ENCODE peak calls at places on chromosomes 13 and 19, in seven cellular contexts. One of them, this sample, is unnamed.

GRCh38 chr19:44747739-44748425 is 626 bp upstream of the BCL3 start:
- DNase-seq in GM23248: peak; percentile 77
- DNase-seq in stomach: peak; percentile 69
- DNase-seq in thoracic aorta: no peak
- DNase-seq in CD4-positive, CD25-positive, alpha-beta regulatory T cell: no peak
- DNase-seq in SK-N-SH: peak; percentile 63
- DNase-seq in Peyer's patch: peak; percentile 87
- DNase-seq in this sample: no peak

GRCh38 chr13:48402325-48402962 is 10.5 kb downstream of the LPAR6 start:
- DNase-seq in Peyer's patch: no peak
- DNase-seq in CD4-positive, CD25-positive, alpha-beta regulatory T cell: peak; percentile 44
- DNase-seq in SK-N-SH: no peak
- DNase-seq in stomach: no peak
- DNase-seq in GM23248: peak; percentile 47
- DNase-seq in thoracic aorta: no peak
- DNase-seq in this sample: no peak

GRCh38 chr19:54395685-54396084 is 19.6 kb upstream of the TTYH1 start:
- DNase-seq in SK-N-SH: no peak
- DNase-seq in Peyer's patch: no peak
- DNase-seq in thoracic aorta: no peak
- DNase-seq in stomach: no peak
- DNase-seq in CD4-positive, CD25-positive, alpha-beta regulatory T cell: no peak
- DNase-seq in GM23248: no peak
- DNase-seq in this sample: no peak

GRCh38 chr19:55694656-55695491 is 19.8 kb downstream of the EPN1 start:
- DNase-seq in SK-N-SH: no peak
- DNase-seq in GM23248: no peak
- DNase-seq in Peyer's patch: no peak
- DNase-seq in CD4-positive, CD25-positive, alpha-beta regulatory T cell: no peak
- DNase-seq in thoracic aorta: no peak
- DNase-seq in stomach: no peak
- DNase-seq in this sample: no peak

GRCh38 chr19:12187625-12188024 is 24.7 kb downstream of the ZNF136 start:
- DNase-seq in stomach: no peak
- DNase-seq in SK-N-SH: no peak
- DNase-seq in GM23248: peak; percentile 21
- DNase-seq in CD4-positive, CD25-positive, alpha-beta regulatory T cell: peak; percentile 19
- DNase-seq in Peyer's patch: no peak
- DNase-seq in thoracic aorta: no peak
- DNase-seq in this sample: no peak

GRCh38 chr13:114151031-114151430 is 18.6 kb upstream of the RASA3 start:
- DNase-seq in stomach: no peak
- DNase-seq in CD4-positive, CD25-positive, alpha-beta regulatory T cell: no peak
- DNase-seq in thoracic aorta: no peak
- DNase-seq in Peyer's patch: peak; percentile 45
- DNase-seq in SK-N-SH: peak; percentile 7
- DNase-seq in GM23248: no peak
- DNase-seq in this sample: peak; percentile 65

GRCh38 chr19:7386769-7387168 is 38.0 kb downstream of the ARHGEF18 start:
- DNase-seq in CD4-positive, CD25-positive, alpha-beta regulatory T cell: no peak
- DNase-seq in thoracic aorta: no peak
- DNase-seq in SK-N-SH: no peak
- DNase-seq in Peyer's patch: no peak
- DNase-seq in stomach: no peak
- DNase-seq in GM23248: no peak
- DNase-seq in this sample: no peak

GRCh38 chr13:111505175-111505777 is 184.8 kb downstream of the TEX29 start:
- DNase-seq in Peyer's patch: no peak
- DNase-seq in CD4-positive, CD25-positive, alpha-beta regulatory T cell: no peak
- DNase-seq in stomach: peak; percentile 25
- DNase-seq in GM23248: peak; percentile 15
- DNase-seq in SK-N-SH: peak; percentile 47
- DNase-seq in thoracic aorta: no peak
- DNase-seq in this sample: no peak

GRCh38 chr13:109807345-109807744 is 21.0 kb upstream of the IRS2 start:
- DNase-seq in thoracic aorta: no peak
- DNase-seq in CD4-positive, CD25-positive, alpha-beta regulatory T cell: no peak
- DNase-seq in stomach: no peak
- DNase-seq in SK-N-SH: no peak
- DNase-seq in GM23248: no peak
- DNase-seq in Peyer's patch: no peak
- DNase-seq in this sample: no peak

GRCh38 chr13:113775451-113776145 is 16.6 kb downstream of the TMEM255B start:
- DNase-seq in stomach: peak; percentile 8
- DNase-seq in SK-N-SH: no peak
- DNase-seq in Peyer's patch: no peak
- DNase-seq in thoracic aorta: no peak
- DNase-seq in CD4-positive, CD25-positive, alpha-beta regulatory T cell: no peak
- DNase-seq in GM23248: no peak
- DNase-seq in this sample: no peak

GRCh38 chr19:35306473-35307246 is 14.7 kb downstream of the MAG start:
- DNase-seq in stomach: no peak
- DNase-seq in GM23248: no peak
- DNase-seq in thoracic aorta: no peak
- DNase-seq in CD4-positive, CD25-positive, alpha-beta regulatory T cell: no peak
- DNase-seq in SK-N-SH: no peak
- DNase-seq in Peyer's patch: no peak
- DNase-seq in this sample: no peak

GRCh38 chr19:55353803-55354697 is 469 bp downstream of the COX6B2 start:
- DNase-seq in GM23248: peak; percentile 78
- DNase-seq in SK-N-SH: peak; percentile 97
- DNase-seq in Peyer's patch: peak; percentile 81
- DNase-seq in thoracic aorta: no peak
- DNase-seq in stomach: peak; percentile 79
- DNase-seq in CD4-positive, CD25-positive, alpha-beta regulatory T cell: peak; percentile 64
- DNase-seq in this sample: peak; percentile 74

GRCh38 chr19:38711726-38712153 is 32.5 kb downstream of the CAPN12 start:
- DNase-seq in CD4-positive, CD25-positive, alpha-beta regulatory T cell: no peak
- DNase-seq in thoracic aorta: no peak
- DNase-seq in stomach: no peak
- DNase-seq in SK-N-SH: no peak
- DNase-seq in Peyer's patch: no peak
- DNase-seq in GM23248: peak; percentile 94
- DNase-seq in this sample: no peak

DNA sequence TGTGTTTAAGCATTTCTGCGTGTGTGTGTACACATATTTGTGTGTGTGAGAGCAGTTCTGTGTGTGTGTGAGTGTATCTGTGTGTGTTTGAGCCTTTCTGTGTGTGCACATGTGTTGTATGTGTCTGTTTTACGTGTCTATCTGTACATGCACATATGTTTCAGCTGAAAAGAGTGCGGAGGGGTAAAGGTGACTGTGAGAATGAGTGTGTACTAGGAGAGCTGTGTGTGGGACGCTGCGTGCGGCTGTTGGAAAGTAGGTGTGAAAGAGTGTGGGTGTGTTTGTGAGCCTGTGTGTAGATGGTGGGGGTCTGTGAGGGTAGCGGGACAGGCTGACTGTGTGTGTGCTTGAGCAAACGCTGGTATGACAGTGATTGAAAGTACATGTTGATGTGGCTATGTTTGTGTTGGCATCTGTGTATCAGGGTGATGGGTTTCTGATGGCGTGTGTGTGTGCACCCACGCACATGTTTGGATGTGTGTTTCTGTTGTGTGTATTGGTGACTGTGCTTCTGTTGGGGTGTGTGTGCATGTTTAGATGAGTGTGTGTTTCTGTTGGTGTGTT is 7.5 kb upstream of the TPM4 start:
- DNase-seq in GM23248: no peak
- DNase-seq in stomach: no peak
- DNase-seq in CD4-positive, CD25-positive, alpha-beta regulatory T cell: no peak
- DNase-seq in SK-N-SH: no peak
- DNase-seq in Peyer's patch: peak; percentile 27
- DNase-seq in thoracic aorta: no peak
- DNase-seq in this sample: no peak
- H3K27ac ChIP-seq in GM23248: no peak overlapping the region
- H3K27ac ChIP-seq in stomach: peak overlapping the region; percentile 100
- H3K27ac ChIP-seq in CD4-positive, CD25-positive, alpha-beta regulatory T cell: peak overlapping the region; percentile 93
- H3K27ac ChIP-seq in SK-N-SH: no peak overlapping the region
- H3K27ac ChIP-seq in Peyer's patch: peak overlapping the region; percentile 96
- H3K27ac ChIP-seq in thoracic aorta: peak overlapping the region; percentile 97
- H3K27ac ChIP-seq in this sample: peak overlapping the region; percentile 89

GRCh38 chr19:40719414-40719894 is 2.5 kb downstream of the ITPKC start:
- DNase-seq in Peyer's patch: peak; percentile 47
- DNase-seq in CD4-positive, CD25-positive, alpha-beta regulatory T cell: no peak
- DNase-seq in stomach: no peak
- DNase-seq in GM23248: peak; percentile 12
- DNase-seq in thoracic aorta: no peak
- DNase-seq in SK-N-SH: no peak
- DNase-seq in this sample: no peak
- H3K4me3 ChIP-seq in Peyer's patch: peak overlapping the region; percentile 69
- H3K4me3 ChIP-seq in CD4-positive, CD25-positive, alpha-beta regulatory T cell: peak overlapping the region; percentile 13
- H3K4me3 ChIP-seq in stomach: peak overlapping the region; percentile 85
- H3K4me3 ChIP-seq in GM23248: peak overlapping the region; percentile 79
- H3K4me3 ChIP-seq in thoracic aorta: peak overlapping the region; percentile 87
- H3K4me3 ChIP-seq in SK-N-SH: peak overlapping the region; percentile 70
- H3K4me3 ChIP-seq in this sample: no peak overlapping the region

DNA sequence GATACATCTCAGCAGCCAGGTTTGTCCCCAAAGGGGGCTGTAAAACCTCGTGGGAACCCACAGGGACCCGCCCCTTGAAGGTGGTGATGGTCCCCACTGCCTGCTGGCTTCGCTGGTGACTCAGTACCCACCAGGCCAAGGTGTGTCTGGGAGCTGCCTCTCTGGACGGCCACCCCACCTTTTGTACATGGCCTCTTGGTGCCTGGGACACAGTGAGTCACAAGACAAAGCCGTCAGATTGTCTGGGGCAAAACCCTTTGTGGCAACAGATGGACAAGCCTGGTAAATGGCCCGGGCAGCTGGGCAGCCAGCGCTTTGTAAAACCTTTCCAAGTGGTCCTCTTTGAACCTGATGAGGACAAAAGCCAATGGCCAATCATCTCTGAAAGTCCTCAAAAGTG is 27.9 kb upstream of the KLF2 start:
- DNase-seq in Peyer's patch: no peak
- DNase-seq in SK-N-SH: no peak
- DNase-seq in stomach: peak; percentile 71
- DNase-seq in CD4-positive, CD25-positive, alpha-beta regulatory T cell: no peak
- DNase-seq in GM23248: no peak
- DNase-seq in thoracic aorta: no peak
- DNase-seq in this sample: no peak
- H3K27ac ChIP-seq in Peyer's patch: no peak overlapping the region
- H3K27ac ChIP-seq in SK-N-SH: no peak overlapping the region
- H3K27ac ChIP-seq in stomach: peak overlapping the region; percentile 42
- H3K27ac ChIP-seq in CD4-positive, CD25-positive, alpha-beta regulatory T cell: no peak overlapping the region
- H3K27ac ChIP-seq in GM23248: no peak overlapping the region
- H3K27ac ChIP-seq in thoracic aorta: no peak overlapping the region
- H3K27ac ChIP-seq in this sample: no peak overlapping the region

GRCh38 chr19:52785506-52785905 is 1.1 kb downstream of the ZNF600 start:
- DNase-seq in Peyer's patch: no peak
- DNase-seq in SK-N-SH: no peak
- DNase-seq in thoracic aorta: no peak
- DNase-seq in CD4-positive, CD25-positive, alpha-beta regulatory T cell: no peak
- DNase-seq in stomach: no peak
- DNase-seq in GM23248: no peak
- DNase-seq in this sample: no peak
- H3K4me3 ChIP-seq in Peyer's patch: peak overlapping the region; percentile 80
- H3K4me3 ChIP-seq in SK-N-SH: peak overlapping the region; percentile 68
- H3K4me3 ChIP-seq in thoracic aorta: peak overlapping the region; percentile 97
- H3K4me3 ChIP-seq in CD4-positive, CD25-positive, alpha-beta regulatory T cell: peak overlapping the region; percentile 62
- H3K4me3 ChIP-seq in stomach: peak overlapping the region; percentile 62
- H3K4me3 ChIP-seq in GM23248: peak overlapping the region; percentile 90
- H3K4me3 ChIP-seq in this sample: peak overlapping the region; percentile 76

GRCh38 chr19:2278504-2279158 is 3.3 kb downstream of the PEAK3 start:
- DNase-seq in stomach: no peak
- DNase-seq in GM23248: peak; percentile 16
- DNase-seq in SK-N-SH: peak; percentile 28
- DNase-seq in thoracic aorta: no peak
- DNase-seq in Peyer's patch: peak; percentile 88
- DNase-seq in CD4-positive, CD25-positive, alpha-beta regulatory T cell: no peak
- DNase-seq in this sample: no peak
- H3K27ac ChIP-seq in stomach: no peak overlapping the region
- H3K27ac ChIP-seq in GM23248: no peak overlapping the region
- H3K27ac ChIP-seq in SK-N-SH: no peak overlapping the region
- H3K27ac ChIP-seq in thoracic aorta: no peak overlapping the region
- H3K27ac ChIP-seq in Peyer's patch: peak overlapping the region; percentile 66
- H3K27ac ChIP-seq in CD4-positive, CD25-positive, alpha-beta regulatory T cell: no peak overlapping the region
- H3K27ac ChIP-seq in this sample: no peak overlapping the region

DNA sequence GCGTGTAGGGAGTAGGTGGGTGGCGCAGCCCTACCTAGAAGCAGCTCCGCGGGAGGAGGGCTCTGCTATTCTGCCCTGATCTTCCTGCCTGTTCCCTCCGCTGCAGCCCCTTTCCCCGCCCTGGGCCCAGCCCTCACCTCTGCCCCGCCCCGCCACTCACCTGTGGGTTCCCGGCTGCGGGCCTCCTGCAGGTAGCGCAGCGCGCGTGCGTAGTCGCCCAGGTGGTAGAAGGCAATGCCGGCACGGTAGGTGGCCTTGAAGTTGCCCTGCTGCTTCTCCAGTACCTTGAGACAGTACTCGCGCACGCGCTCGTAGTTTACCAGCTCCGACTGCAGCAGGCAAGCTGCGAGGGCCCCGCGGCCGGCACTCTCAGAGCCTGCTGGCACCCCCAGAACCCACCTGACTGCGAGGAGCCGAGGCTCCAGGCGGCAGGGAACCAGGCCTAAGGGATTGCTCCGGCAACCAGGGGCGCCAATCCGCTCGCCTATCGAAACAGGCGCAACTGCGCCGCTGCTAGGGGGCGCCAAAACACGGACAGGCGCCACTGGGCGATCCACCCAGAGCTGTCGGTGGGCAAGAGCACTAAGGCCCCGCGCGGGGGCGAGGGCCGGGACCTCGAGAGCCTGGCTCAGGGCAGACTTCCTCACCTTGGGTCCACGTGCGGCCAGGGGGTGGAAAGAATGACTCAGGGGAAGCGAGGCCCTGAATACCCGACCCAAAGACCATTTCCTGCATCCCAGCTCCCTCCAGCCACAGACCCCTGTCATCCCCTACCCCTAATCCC is 965 bp downstream of the TTC9B start:
- DNase-seq in SK-N-SH: peak; percentile 81
- DNase-seq in stomach: peak; percentile 65
- DNase-seq in Peyer's patch: peak; percentile 75
- DNase-seq in thoracic aorta: no peak
- DNase-seq in CD4-positive, CD25-positive, alpha-beta regulatory T cell: peak; percentile 16
- DNase-seq in GM23248: peak; percentile 21
- DNase-seq in this sample: no peak
- H3K4me3 ChIP-seq in SK-N-SH: peak overlapping the region; percentile 44
- H3K4me3 ChIP-seq in stomach: no peak overlapping the region
- H3K4me3 ChIP-seq in Peyer's patch: peak overlapping the region; percentile 1
- H3K4me3 ChIP-seq in thoracic aorta: no peak overlapping the region
- H3K4me3 ChIP-seq in CD4-positive, CD25-positive, alpha-beta regulatory T cell: no peak overlapping the region
- H3K4me3 ChIP-seq in GM23248: no peak overlapping the region
- H3K4me3 ChIP-seq in this sample: no peak overlapping the region

GRCh38 chr13:32904271-32904670 is 112.0 kb upstream of the KL start:
- DNase-seq in GM23248: no peak
- DNase-seq in stomach: no peak
- DNase-seq in CD4-positive, CD25-positive, alpha-beta regulatory T cell: no peak
- DNase-seq in SK-N-SH: no peak
- DNase-seq in Peyer's patch: no peak
- DNase-seq in thoracic aorta: no peak
- DNase-seq in this sample: no peak
- H3K27ac ChIP-seq in GM23248: no peak overlapping the region
- H3K27ac ChIP-seq in stomach: peak overlapping the region; percentile 78
- H3K27ac ChIP-seq in CD4-positive, CD25-positive, alpha-beta regulatory T cell: no peak overlapping the region
- H3K27ac ChIP-seq in SK-N-SH: no peak overlapping the region
- H3K27ac ChIP-seq in Peyer's patch: no peak overlapping the region
- H3K27ac ChIP-seq in thoracic aorta: no peak overlapping the region
- H3K27ac ChIP-seq in this sample: no peak overlapping the region